ENCODE peak calls at places on chromosomes 6 and 20, in six cellular contexts. R is OCI-LY7; D is ascending aorta; U is CD8-positive, alpha-beta T cell; G is tibial nerve; M is AG04450. I is an unnamed sample.

GRCh38 chr20:43746344-43747137 is 19.7 kb upstream of the GTSF1L start:
- DNase-seq in R (no peak), D (no peak), U (no peak), G (no peak), M (no peak), I (no peak)

GRCh38 chr6:14775528-14775927 is 470.3 kb upstream of the JARID2 start:
- DNase-seq in R (no peak), D (no peak), U (no peak), G (no peak), M (no peak), I (no peak)

GRCh38 chr6:107116328-107116892 is 1.1 kb upstream of the BEND3 start:
- DNase-seq in R (peak), D (no peak), U (no peak), G (no peak), M (no peak), I (no peak)

GRCh38 chr20:45867811-45868176 is 10.4 kb downstream of the ZSWIM3 start:
- DNase-seq in R (no peak), D (no peak), U (no peak), G (no peak), M (no peak), I (no peak)

GRCh38 chr20:48732081-48732829 is 95.5 kb downstream of the PREX1 start:
- DNase-seq in R (no peak), D (no peak), U (no peak), G (peak), M (no peak), I (no peak)

GRCh38 chr6:101445527-101445926 is 52.0 kb downstream of the GRIK2 start:
- DNase-seq in R (no peak), D (no peak), U (no peak), G (no peak), M (peak), I (no peak)

GRCh38 chr6:112370946-112371345 is 23.8 kb downstream of the RFPL4B start:
- DNase-seq in R (no peak), D (no peak), U (no peak), G (no peak), M (no peak), I (no peak)

GRCh38 chr6:4139272-4139671 is 3.9 kb upstream of the ECI2 start:
- DNase-seq in R (no peak), D (no peak), U (no peak), G (no peak), M (no peak), I (no peak)

GRCh38 chr20:34979366-34980153 is 23.9 kb downstream of the MYH7B start:
- DNase-seq in R (no peak), D (no peak), U (no peak), G (no peak), M (no peak), I (no peak)

GRCh38 chr6:19999319-20000191 is 162.4 kb downstream of the ID4 start:
- DNase-seq in R (peak), D (no peak), U (no peak), G (no peak), M (no peak), I (no peak)

GRCh38 chr20:12358006-12358654 is 440.4 kb downstream of the BTBD3 start:
- DNase-seq in R (no peak), D (no peak), U (no peak), G (no peak), M (no peak), I (no peak)
- TF ChIP-seq CTCF in R (peak), D (no peak), U (no peak), G (no peak), M (no peak), I (no peak)

DNA sequence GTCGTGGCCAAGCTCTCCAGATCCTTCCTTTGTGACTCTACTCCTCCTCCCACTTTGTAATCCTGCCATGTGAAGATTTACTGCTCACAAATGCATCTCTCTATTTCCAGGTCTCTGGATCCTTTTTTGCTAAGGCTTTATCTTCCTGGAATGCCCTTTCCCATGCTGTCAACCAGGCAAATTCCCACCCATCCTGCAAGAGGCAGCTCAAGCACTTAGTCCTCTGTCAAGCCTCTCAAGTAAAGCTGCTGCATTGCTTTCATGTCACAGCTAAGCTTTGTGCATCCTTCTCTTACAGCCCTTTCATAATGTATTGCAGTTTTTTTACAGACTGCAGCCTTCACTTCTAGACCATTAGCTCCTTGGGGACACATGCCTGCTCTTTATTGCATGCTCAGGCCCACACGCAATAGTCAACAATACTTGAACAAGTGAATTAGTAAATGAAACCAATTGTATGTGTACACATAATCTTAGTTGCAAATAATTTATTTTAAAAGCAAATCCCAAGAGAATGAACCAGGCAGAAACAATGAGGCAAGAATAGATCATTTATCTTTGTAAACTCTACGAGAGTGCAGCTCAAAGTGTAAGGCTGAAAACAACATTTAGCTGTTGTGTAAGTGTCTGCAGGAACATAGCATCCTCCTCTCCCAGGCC is 45.7 kb downstream of the HIVEP2 start:
- DNase-seq in R (no peak), D (no peak), U (no peak), G (no peak), M (no peak), I (no peak)
- H3K27ac ChIP-seq in R (no peak), D (no peak), U (no peak), G (peak), M (no peak), I (no peak)

DNA sequence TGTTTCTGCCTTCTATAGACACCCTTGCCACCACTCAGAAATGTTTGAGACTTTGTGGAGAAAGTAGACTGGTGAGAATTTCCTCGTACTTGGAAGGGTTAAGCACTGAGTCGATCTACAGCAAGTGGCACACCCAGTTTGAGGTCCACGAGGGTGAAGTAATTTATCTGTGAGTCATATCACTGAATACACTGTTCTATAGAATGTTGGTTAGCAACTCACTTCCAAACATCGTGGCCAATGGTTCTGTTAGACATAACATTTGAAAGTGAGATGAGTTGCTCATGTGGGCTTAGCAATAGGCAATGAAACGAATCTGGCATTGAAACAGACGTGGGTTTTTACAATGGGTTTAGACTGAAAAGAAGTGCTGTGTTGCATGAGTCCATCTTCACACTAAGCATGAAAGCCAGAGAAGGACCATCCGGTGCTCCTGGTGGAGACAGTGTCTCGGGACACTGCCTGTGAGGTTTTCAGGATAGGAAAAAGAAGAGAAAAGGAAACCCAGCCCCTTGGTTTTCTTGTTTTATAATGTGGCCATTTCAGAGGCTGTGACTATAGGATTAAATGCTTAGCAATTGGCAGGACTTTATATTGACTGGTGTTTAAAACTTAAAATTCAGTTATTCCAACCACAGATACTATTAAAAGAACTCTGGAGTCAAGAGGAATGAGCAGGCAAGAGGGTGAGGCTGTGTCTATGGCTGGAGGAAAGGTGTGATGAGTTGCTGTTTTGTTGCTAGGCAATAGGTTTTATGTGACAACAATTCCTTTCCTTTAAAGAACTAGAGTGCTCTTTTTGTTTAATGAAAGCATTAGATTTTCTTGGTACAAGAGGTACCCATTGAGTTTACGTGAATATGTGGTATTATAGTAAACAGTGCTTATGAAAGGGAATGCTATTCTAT is 31.0 kb upstream of the EZR start:
- DNase-seq in R (no peak), D (no peak), U (peak), G (no peak), M (peak), I (no peak)
- H3K4me3 ChIP-seq in R (no peak), D (no peak), U (no peak), G (no peak), M (no peak), I (no peak)

DNA sequence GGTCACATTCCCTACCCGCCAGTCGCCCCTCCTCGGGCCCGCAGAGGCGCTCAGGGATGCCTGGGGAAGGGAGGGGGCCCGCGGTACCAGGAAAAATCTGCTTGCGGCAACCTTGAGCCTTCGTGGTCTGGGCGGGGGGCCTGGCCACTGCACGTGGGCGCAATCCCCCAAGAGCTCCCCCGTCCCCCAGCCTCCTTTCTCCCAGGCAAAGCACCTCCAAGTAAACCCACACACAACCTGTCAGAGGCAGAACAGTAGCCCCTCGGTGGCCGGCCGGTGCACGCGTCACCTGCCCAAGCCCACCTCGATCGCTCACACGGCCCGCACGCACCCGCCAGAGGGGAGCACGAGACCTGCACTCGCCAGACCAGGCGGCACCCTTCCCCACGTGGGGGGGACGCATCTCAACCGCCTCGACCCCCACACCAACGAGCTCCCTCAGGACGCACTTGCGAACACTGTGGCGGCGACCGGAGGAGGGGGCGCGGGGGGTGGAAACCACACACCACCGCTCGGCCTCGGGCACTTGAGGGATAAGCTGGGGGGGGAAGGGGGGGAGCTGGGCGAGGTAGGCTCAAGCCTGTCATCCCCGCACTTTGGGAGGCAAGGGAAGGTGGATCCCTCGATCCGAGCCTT is 1955.7 kb upstream of the DEFB115 start:
- DNase-seq in R (no peak), D (no peak), U (no peak), G (no peak), M (no peak), I (no peak)
- TF ChIP-seq CTCF in R (no peak), D (no peak), U (no peak), G (no peak), M (no peak), I (no peak)

I was measured in right atrium auricular region.